ENCODE peak calls at places on chromosomes 4 and X, in eight cellular contexts. R is choroid plexus epithelial cell; Q is stomach; F is mesothelial cell of epicardium; M is retinal pigment epithelial cell; K is CD4-positive, alpha-beta T cell; N is upper lobe of right lung; T is AG04450. Y is an unnamed sample.

GRCh38 chrX:154445776-154446175 is 1.8 kb downstream of the FAM50A start:
- DNase-seq in R (no peak), F (no peak), Q (no peak), K (no peak), M (no peak), N (no peak), T (no peak), Y (no peak)

GRCh38 chr4:174152717-174153466 is 130.6 kb downstream of the FBXO8 start:
- DNase-seq in T (no peak), Q (no peak), R (peak), M (no peak), F (no peak), K (no peak), N (no peak), Y (no peak)

GRCh38 chr4:124178449-124179021 is 534.0 kb downstream of the ANKRD50 start:
- DNase-seq in Q (no peak), R (peak), T (no peak), K (no peak), N (no peak), M (no peak), F (no peak), Y (peak)

GRCh38 chrX:130443883-130444282 is 42.1 kb downstream of the RBMX2 start:
- DNase-seq in Q (no peak), F (no peak), M (no peak), R (no peak), N (no peak), K (no peak), T (no peak), Y (no peak)

GRCh38 chr4:8761167-8761823 is 110.3 kb downstream of the HMX1 start:
- DNase-seq in M (no peak), R (no peak), T (no peak), Q (no peak), K (no peak), N (peak), F (no peak), Y (no peak)

GRCh38 chrX:4238916-4239315 is 525.5 kb upstream of the PRKX start:
- DNase-seq in Q (no peak), F (no peak), M (no peak), K (no peak), T (no peak), N (no peak), R (no peak), Y (no peak)

GRCh38 chrX:2334237-2334636 is 166.5 kb downstream of the DHRSX start:
- DNase-seq in R (no peak), K (no peak), T (no peak), Q (no peak), M (no peak), N (no peak), F (no peak), Y (peak)

GRCh38 chrX:68909945-68910344 is 81.1 kb downstream of the EFNB1 start:
- DNase-seq in Q (no peak), N (no peak), F (no peak), T (no peak), R (no peak), K (no peak), M (no peak), Y (no peak)

GRCh38 chr4:128675083-128675482 is 134.4 kb upstream of the JADE1 start:
- DNase-seq in T (no peak), Q (no peak), M (no peak), K (no peak), R (peak), F (no peak), N (no peak), Y (no peak)

GRCh38 chr4:170853422-170854021 is 763.8 kb upstream of the AADAT start:
- DNase-seq in K (no peak), F (no peak), N (peak), Q (peak), T (no peak), M (no peak), R (peak), Y (peak)

GRCh38 chrX:152991123-152991522 is 2.8 kb downstream of the PNMA5 start:
- DNase-seq in T (no peak), N (no peak), F (no peak), Q (no peak), M (no peak), K (no peak), R (no peak), Y (no peak)

GRCh38 chr4:123278755-123279154 is 117.8 kb upstream of the SPRY1 start:
- DNase-seq in F (no peak), Q (no peak), N (no peak), K (no peak), R (peak), M (no peak), T (no peak), Y (no peak)

GRCh38 chrX:95728446-95728845 is 956.2 kb upstream of the DIAPH2 start:
- DNase-seq in N (no peak), F (no peak), R (no peak), Q (no peak), M (no peak), T (no peak), K (no peak), Y (no peak)

GRCh38 chr4:57037982-57038604 is 59.4 kb downstream of the POLR2B start:
- DNase-seq in M (no peak), N (peak), K (no peak), Q (peak), F (peak), R (peak), T (no peak), Y (peak)

GRCh38 chr4:162061214-162061613 is 102.6 kb downstream of the FSTL5 start:
- DNase-seq in F (no peak), K (no peak), M (no peak), Q (no peak), T (no peak), R (peak), N (no peak), Y (peak)

GRCh38 chrX:127306262-127306661 is 486.7 kb downstream of the PRR32 start:
- DNase-seq in K (no peak), M (no peak), F (no peak), R (no peak), T (no peak), N (no peak), Q (no peak), Y (no peak)

GRCh38 chrX:40749874-40750273 is 14.5 kb upstream of the MED14 start:
- DNase-seq in M (no peak), R (peak), F (no peak), T (no peak), K (no peak), N (no peak), Q (no peak), Y (no peak)

GRCh38 chr4:32140636-32141035 is 1420.5 kb downstream of the PCDH7 start:
- DNase-seq in N (no peak), R (peak), K (no peak), Q (no peak), F (no peak), M (peak), T (peak), Y (peak)

GRCh38 chrX:118508690-118509089 is 13.1 kb downstream of the DOCK11 start:
- DNase-seq in K (no peak), N (no peak), R (no peak), Q (no peak), T (no peak), M (no peak), F (no peak), Y (no peak)

GRCh38 chr4:122785099-122785498 is 41.5 kb upstream of the FGF2 start:
- DNase-seq in M (no peak), Q (no peak), T (no peak), R (no peak), N (no peak), K (no peak), F (no peak), Y (no peak)

GRCh38 chrX:72258174-72258573 is 18.9 kb downstream of the RPS4X start:
- DNase-seq in M (no peak), F (no peak), N (no peak), K (no peak), T (peak), R (peak), Q (no peak), Y (peak)

GRCh38 chr4:78552398-78553396 is 1.1 kb downstream of the ANXA3 start:
- DNase-seq in M (peak), F (no peak), R (peak), N (no peak), Q (no peak), K (no peak), T (no peak), Y (peak)

GRCh38 chr4:1400191-1400805 is 5.9 kb downstream of the NKX1-1 start:
- DNase-seq in Q (peak), F (no peak), T (no peak), R (no peak), K (no peak), M (no peak), N (peak), Y (no peak)

GRCh38 chrX:144732588-144732987 is 514.7 kb upstream of the SPANXN1 start:
- DNase-seq in F (no peak), R (no peak), T (no peak), M (no peak), K (no peak), N (no peak), Q (no peak), Y (peak)

GRCh38 chr4:17884063-17884462 is 73.3 kb downstream of the NCAPG start:
- DNase-seq in F (no peak), Q (no peak), M (no peak), R (peak), N (no peak), T (peak), K (no peak), Y (no peak)

GRCh38 chr4:78768447-78769177 is 7.5 kb upstream of the BMP2K start:
- DNase-seq in N (no peak), K (no peak), R (peak), Q (no peak), M (no peak), T (no peak), F (no peak), Y (peak)

GRCh38 chr4:158811704-158812103 is 42.9 kb downstream of the FNIP2 start:
- DNase-seq in N (no peak), K (no peak), Q (peak), F (no peak), R (peak), M (no peak), T (no peak), Y (no peak)

DNA sequence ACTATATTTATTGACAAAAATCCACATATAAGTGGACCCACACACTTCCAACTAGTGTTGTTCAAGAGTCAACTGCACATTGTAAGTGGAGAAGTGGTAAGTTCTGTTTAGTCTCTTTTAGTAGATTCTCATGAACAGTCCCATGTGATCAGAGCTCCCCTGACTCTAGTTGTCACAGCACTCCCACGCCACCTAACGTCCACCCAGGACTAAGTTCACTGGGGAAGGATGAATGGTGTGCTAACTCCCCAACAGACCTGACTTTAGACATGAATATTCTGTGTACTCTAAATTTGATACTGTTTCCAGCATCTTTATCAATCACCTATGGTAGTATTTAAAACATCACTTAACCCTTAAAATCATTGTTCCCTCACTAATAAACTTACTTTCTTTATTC is 59.8 kb downstream of the PACRGL start:
- DNase-seq in K (no peak), M (no peak), F (no peak), Q (no peak), N (no peak), R (no peak), T (no peak), Y (peak)
- TF ChIP-seq CTCF in K (no peak), M (no peak), F (no peak), Q (no peak), N (no peak), R (no peak), T (no peak), Y (no peak)

DNA sequence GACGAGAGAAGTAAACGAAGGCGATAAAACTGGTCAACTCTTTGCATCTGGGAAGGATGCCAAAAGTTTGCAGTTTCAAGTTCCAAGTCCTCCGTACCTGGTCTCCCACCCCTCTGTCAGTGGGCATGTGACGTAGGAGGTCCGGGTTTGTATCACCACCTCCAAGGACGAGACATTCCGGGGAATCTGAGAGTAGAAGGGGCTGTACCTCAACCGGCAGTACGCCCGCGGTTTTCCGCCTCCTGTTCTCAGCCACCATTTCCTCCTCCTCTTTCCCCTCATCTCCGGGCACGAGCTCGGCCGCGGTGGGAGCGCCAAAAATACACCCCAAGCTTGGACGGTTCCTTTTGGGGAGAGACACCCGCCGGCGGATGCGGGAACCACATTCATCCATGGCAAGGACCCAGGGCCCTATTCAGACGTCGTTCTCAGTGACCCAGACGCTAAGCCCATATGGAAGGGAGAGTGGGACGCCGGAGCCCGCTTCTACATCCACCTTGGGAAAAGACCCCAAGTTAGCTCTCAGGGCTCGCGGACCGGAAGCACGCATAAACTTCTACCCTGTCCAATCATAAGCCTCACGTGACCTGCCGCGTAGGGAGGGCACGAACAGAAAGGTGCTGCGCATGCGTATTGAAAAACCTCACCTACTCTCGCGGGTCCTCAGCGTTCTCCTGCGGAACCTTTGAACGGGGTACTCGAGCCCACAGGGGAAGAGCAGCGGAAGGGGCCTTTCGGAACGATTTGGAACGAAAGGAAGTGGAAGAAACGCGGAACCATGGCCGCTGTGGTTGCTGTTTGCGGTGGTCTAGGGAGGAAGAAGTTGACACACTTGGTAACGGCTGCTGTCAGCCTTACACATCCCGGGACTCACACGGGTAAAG is at the start of the genes HELQ and MRPS18C:
- DNase-seq in K (peak), Q (peak), F (peak), T (peak), R (peak), N (peak), M (peak), Y (peak)
- TF ChIP-seq CTCF in K (no peak), Q (no peak), F (no peak), T (peak), R (peak), N (peak), M (peak), Y (peak)

GRCh38 chr4:115780268-115780667 is 666.8 kb upstream of the NDST4 start:
- DNase-seq in Q (no peak), F (no peak), T (no peak), N (no peak), M (no peak), R (no peak), K (no peak), Y (peak)
- TF ChIP-seq CTCF in Q (no peak), F (no peak), T (no peak), N (no peak), M (no peak), R (no peak), K (no peak), Y (no peak)

GRCh38 chrX:115988825-115989224 is 181.7 kb upstream of the AGTR2 start:
- DNase-seq in Q (no peak), R (peak), T (no peak), F (no peak), N (no peak), K (no peak), M (no peak), Y (no peak)
- TF ChIP-seq CTCF in Q (no peak), R (peak), T (no peak), F (no peak), N (peak), K (no peak), M (peak), Y (peak)